ENCODE peak calls at places on chromosome 20, in nine cellular contexts. M, L, Y, T, P, B, V, W and I are unnamed samples.

GRCh38 chr20:25090492-25091429 is 8.8 kb upstream of the VSX1 start:
- DNase-seq in T (no peak), W (no peak), P (no peak), Y (no peak), M (no peak), L (no peak), V (no peak), B (no peak), I (peak)

GRCh38 chr20:44736170-44737021 is 9.3 kb upstream of the KCNK15 start:
- DNase-seq in B (peak), Y (peak), W (no peak), M (peak), L (peak), P (peak), T (peak), V (peak), I (no peak)

GRCh38 chr20:50980071-50980681 is 21.6 kb downstream of the MOCS3 start:
- DNase-seq in P (peak), L (no peak), B (peak), Y (no peak), T (peak), W (no peak), M (no peak), V (no peak), I (no peak)

GRCh38 chr20:36541227-36542018 is at the start of gene MYL9:
- DNase-seq in W (peak), Y (peak), V (peak), L (peak), T (peak), B (peak), M (peak), P (peak), I (peak)

GRCh38 chr20:17799575-17799974 is 99.8 kb downstream of the BANF2 start:
- DNase-seq in M (no peak), W (no peak), Y (no peak), B (no peak), L (no peak), P (no peak), T (no peak), V (no peak), I (no peak)

GRCh38 chr20:15058836-15059235 is 721.4 kb upstream of the FLRT3 start:
- DNase-seq in T (peak), B (peak), Y (no peak), W (no peak), V (no peak), P (no peak), L (no peak), M (no peak), I (no peak)

GRCh38 chr20:49030954-49031619 is 15.0 kb upstream of the CSE1L start:
- DNase-seq in P (no peak), Y (peak), T (no peak), V (no peak), M (peak), B (no peak), L (no peak), W (peak), I (no peak)

GRCh38 chr20:16397053-16397452 is 176.2 kb downstream of the KIF16B start:
- DNase-seq in M (peak), T (no peak), V (peak), Y (peak), P (no peak), B (peak), W (no peak), L (no peak), I (no peak)

GRCh38 chr20:37711987-37712961 is 18.4 kb downstream of the CTNNBL1 start:
- DNase-seq in Y (no peak), B (no peak), V (no peak), M (no peak), W (no peak), T (no peak), L (no peak), P (no peak), I (no peak)

GRCh38 chr20:24662756-24663399 is 193.4 kb downstream of the SYNDIG1 start:
- DNase-seq in M (no peak), V (no peak), P (peak), W (no peak), L (no peak), T (no peak), Y (no peak), B (no peak), I (no peak)

GRCh38 chr20:49985617-49986016 is 2.8 kb downstream of the SNAI1 start:
- DNase-seq in L (no peak), P (no peak), V (no peak), W (no peak), B (no peak), M (no peak), T (no peak), Y (no peak), I (no peak)

GRCh38 chr20:34069341-34070078 is 42.5 kb downstream of the EIF2S2 start:
- DNase-seq in L (peak), W (no peak), B (peak), V (peak), M (peak), P (peak), Y (peak), T (peak), I (peak)

GRCh38 chr20:50309764-50310672 is 119.4 kb downstream of the CEBPB start:
- DNase-seq in W (peak), Y (no peak), V (no peak), P (no peak), L (no peak), T (no peak), B (no peak), M (no peak), I (no peak)

GRCh38 chr20:12072945-12073245 is 155.2 kb downstream of the BTBD3 start:
- DNase-seq in P (no peak), L (no peak), T (no peak), W (no peak), V (no peak), Y (no peak), M (no peak), B (no peak), I (no peak)

GRCh38 chr20:8250539-8251200 is 118.6 kb downstream of the PLCB1 start:
- DNase-seq in B (no peak), V (no peak), P (no peak), W (no peak), L (no peak), Y (no peak), T (no peak), M (no peak), I (no peak)

GRCh38 chr20:32285082-32285620 is 7.7 kb downstream of the KIF3B start:
- DNase-seq in T (no peak), P (no peak), V (no peak), M (no peak), L (no peak), B (no peak), Y (no peak), W (no peak), I (peak)

GRCh38 chr20:6162239-6162638 is 39.4 kb upstream of the FERMT1 start:
- DNase-seq in T (no peak), B (peak), V (peak), M (peak), Y (no peak), P (no peak), L (peak), W (no peak), I (no peak)

GRCh38 chr20:37681384-37681977 is 12.3 kb upstream of the CTNNBL1 start:
- DNase-seq in P (no peak), V (no peak), L (peak), M (no peak), Y (no peak), T (no peak), W (no peak), B (no peak), I (no peak)

GRCh38 chr20:56995635-56996075 is 270.8 kb downstream of the BMP7 start:
- DNase-seq in V (no peak), M (no peak), T (no peak), P (no peak), B (peak), L (peak), Y (no peak), W (no peak), I (peak)

GRCh38 chr20:45842169-45842812 is 8.7 kb downstream of the SNX21 start:
- DNase-seq in P (peak), M (peak), T (no peak), B (peak), V (peak), L (no peak), W (no peak), Y (peak), I (peak)

GRCh38 chr20:61096463-61096862 is 155.6 kb upstream of the CDH4 start:
- DNase-seq in M (no peak), L (no peak), B (no peak), W (no peak), Y (no peak), T (no peak), P (no peak), V (no peak), I (no peak)

GRCh38 chr20:34129518-34130162 is 17.6 kb upstream of the EIF2S2 start:
- DNase-seq in T (peak), L (peak), V (peak), P (peak), M (peak), Y (peak), W (no peak), B (peak), I (peak)

GRCh38 chr20:2709205-2709981 is 16.8 kb downstream of the EBF4 start:
- DNase-seq in Y (no peak), L (no peak), T (no peak), P (no peak), W (no peak), V (no peak), B (no peak), M (no peak), I (no peak)

GRCh38 chr20:39016496-39016895 is 54.4 kb downstream of the DHX35 start:
- DNase-seq in L (no peak), P (no peak), V (no peak), B (no peak), W (no peak), Y (no peak), T (no peak), M (no peak), I (no peak)

GRCh38 chr20:25083773-25084615 is 2.1 kb upstream of the VSX1 start:
- DNase-seq in T (no peak), Y (no peak), L (no peak), V (no peak), P (no peak), B (no peak), W (no peak), M (no peak), I (no peak)

GRCh38 chr20:51184289-51184688 is 161.4 kb upstream of the KCNG1 start:
- DNase-seq in Y (no peak), B (no peak), L (no peak), T (no peak), V (no peak), W (no peak), M (no peak), P (no peak), I (no peak)

GRCh38 chr20:43915209-43916072 is 789 bp downstream of the TOX2 start:
- DNase-seq in L (no peak), P (no peak), V (no peak), B (peak), W (no peak), Y (no peak), M (no peak), T (no peak), I (peak)

GRCh38 chr20:44021186-44021585 is 106.5 kb downstream of the TOX2 start:
- DNase-seq in W (no peak), V (no peak), P (no peak), M (no peak), T (no peak), Y (no peak), B (no peak), L (no peak), I (no peak)

GRCh38 chr20:54179946-54180345 is 6.2 kb upstream of the CYP24A1 start:
- DNase-seq in Y (no peak), W (no peak), T (no peak), P (no peak), M (no peak), L (no peak), V (no peak), B (no peak), I (no peak)

GRCh38 chr20:25057234-25058050 is 497 bp downstream of the ACSS1 start:
- DNase-seq in B (peak), W (peak), L (peak), V (no peak), M (peak), T (no peak), P (peak), Y (peak), I (peak)

GRCh38 chr20:3364323-3365013 is 43.0 kb downstream of the DNAAF9 start:
- DNase-seq in P (no peak), Y (no peak), L (no peak), V (no peak), T (no peak), W (no peak), M (no peak), B (no peak), I (no peak)

GRCh38 chr20:4844766-4845465 is 123.2 kb downstream of the PRND start:
- DNase-seq in Y (no peak), V (no peak), L (no peak), P (no peak), T (no peak), B (no peak), W (no peak), M (no peak), I (peak)

GRCh38 chr20:52655365-52655764 is 316.8 kb upstream of the TSHZ2 start:
- DNase-seq in Y (no peak), M (no peak), T (no peak), B (no peak), W (no peak), P (no peak), V (no peak), L (no peak), I (no peak)

GRCh38 chr20:61257596-61257995 is 5.5 kb downstream of the CDH4 start:
- DNase-seq in B (no peak), V (no peak), T (no peak), P (no peak), W (no peak), L (no peak), Y (no peak), M (no peak), I (no peak)

GRCh38 chr20:56217820-56218219 is 30.7 kb upstream of the MC3R start:
- DNase-seq in T (no peak), L (no peak), Y (no peak), M (no peak), V (no peak), B (no peak), P (no peak), W (no peak), I (no peak)

GRCh38 chr20:23061713-23062561 is 12.5 kb upstream of the THBD start:
- DNase-seq in B (peak), V (no peak), M (peak), Y (peak), P (peak), L (no peak), T (peak), W (no peak), I (no peak)

GRCh38 chr20:23061262-23061661 is 11.8 kb upstream of the THBD start:
- DNase-seq in B (no peak), L (no peak), P (no peak), W (no peak), Y (no peak), V (no peak), T (no peak), M (no peak), I (no peak)

GRCh38 chr20:23060629-23061028 is 11.2 kb upstream of the THBD start:
- DNase-seq in L (no peak), P (no peak), B (no peak), T (no peak), M (no peak), W (no peak), V (no peak), Y (no peak), I (no peak)

GRCh38 chr20:23059831-23060230 is 10.4 kb upstream of the THBD start:
- DNase-seq in P (no peak), L (peak), W (no peak), T (no peak), Y (no peak), B (no peak), V (no peak), M (no peak), I (no peak)

DNA sequence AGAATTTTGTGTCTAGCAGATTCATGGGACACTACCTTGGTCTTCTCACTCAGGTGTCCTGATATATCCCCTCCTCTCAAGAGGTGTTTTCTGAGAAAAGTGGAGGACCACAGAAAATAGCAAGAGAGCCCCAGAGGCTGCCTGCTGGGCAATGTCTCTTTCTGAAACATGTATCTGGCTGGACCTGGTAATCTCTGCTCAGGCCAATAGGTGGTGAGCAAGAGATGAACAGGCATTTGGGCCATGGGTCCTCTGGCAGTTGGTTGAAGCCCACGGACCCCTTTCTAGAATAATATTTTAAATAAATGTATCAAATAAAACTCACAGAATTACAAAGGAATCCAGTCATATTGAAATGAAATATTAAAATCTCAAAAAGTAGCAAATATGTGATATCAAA is 8.8 kb upstream of the THBD start:
- DNase-seq in Y (no peak), W (no peak), P (no peak), M (no peak), V (no peak), T (no peak), L (no peak), B (no peak), I (no peak)
- TF ChIP-seq CTCF in Y (no peak), W (no peak), P (no peak), M (no peak), V (no peak), T (peak), L (no peak), B (peak), I (no peak)

DNA sequence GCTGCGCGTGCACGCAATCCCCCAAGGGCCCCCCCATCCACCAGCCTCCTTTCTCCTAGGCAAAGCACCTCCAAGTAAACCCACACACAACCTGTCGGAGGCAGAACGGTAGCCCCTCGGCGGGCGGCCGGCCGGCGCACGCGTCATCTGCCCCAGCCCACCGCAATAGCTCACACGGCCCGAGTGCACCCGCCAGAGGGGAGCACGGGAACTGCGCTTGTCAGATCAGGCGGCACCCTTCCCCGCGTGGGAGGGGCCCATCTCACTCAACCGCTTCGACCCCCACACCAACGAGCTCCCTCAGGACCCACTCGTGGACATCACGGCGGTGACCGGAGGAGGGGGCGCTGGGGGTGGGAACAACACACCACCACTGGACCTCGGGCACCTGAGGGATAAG is 767.9 kb upstream of the DEFB115 start:
- DNase-seq in W (no peak), L (peak), M (no peak), Y (no peak), B (no peak), P (no peak), V (no peak), T (no peak), I (no peak)
- TF ChIP-seq CTCF in W (no peak), L (no peak), M (no peak), Y (no peak), B (no peak), P (no peak), V (no peak), T (no peak), I (no peak)

DNA sequence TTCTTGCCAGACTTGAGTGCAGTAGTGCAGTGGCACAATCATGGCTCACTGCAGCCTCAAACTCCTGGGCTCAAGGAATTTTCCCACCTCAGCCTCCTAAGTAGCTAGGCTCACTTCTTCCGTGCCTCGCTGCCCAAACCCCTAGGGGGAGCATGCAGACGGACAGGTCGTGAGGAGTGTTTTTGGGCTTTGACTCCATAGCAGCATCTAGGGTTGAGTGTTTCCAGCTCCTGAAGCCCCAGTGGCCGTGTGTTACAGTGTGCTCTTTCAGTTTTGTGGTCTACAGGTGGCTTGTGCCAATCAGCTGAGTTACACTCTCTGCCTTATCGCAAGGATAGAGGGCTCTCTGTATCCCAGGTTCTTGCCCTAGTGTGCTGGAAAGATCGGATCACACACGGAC is 33.4 kb downstream of the NCOA3 start:
- DNase-seq in T (no peak), B (no peak), W (no peak), V (no peak), L (no peak), Y (no peak), P (no peak), M (no peak), I (no peak)
- TF ChIP-seq CTCF in T (peak), B (no peak), W (no peak), V (no peak), L (no peak), Y (no peak), P (no peak), M (no peak), I (peak)

GRCh38 chr20:63399596-63400375 is 38.6 kb upstream of the CHRNA4 start:
- DNase-seq in L (no peak), T (no peak), P (no peak), B (no peak), M (no peak), Y (no peak), V (no peak), W (no peak), I (no peak)

GRCh38 chr20:63401384-63402110 is 40.4 kb upstream of the CHRNA4 start:
- DNase-seq in V (no peak), Y (no peak), T (no peak), W (no peak), L (no peak), M (no peak), P (no peak), B (no peak), I (no peak)

GRCh38 chr20:63402178-63402859 is 41.2 kb upstream of the CHRNA4 start:
- DNase-seq in L (no peak), W (no peak), V (no peak), P (no peak), Y (no peak), B (no peak), M (no peak), T (no peak), I (no peak)

GRCh38 chr20:63398744-63399514 is 37.8 kb upstream of the CHRNA4 start:
- DNase-seq in W (no peak), B (no peak), L (no peak), V (no peak), Y (no peak), M (no peak), T (no peak), P (no peak), I (no peak)

GRCh38 chr20:63400486-63401210 is 39.5 kb upstream of the CHRNA4 start:
- DNase-seq in P (no peak), B (no peak), L (no peak), M (no peak), V (no peak), T (no peak), Y (no peak), W (no peak), I (no peak)
- TF ChIP-seq CTCF in P (no peak), B (no peak), L (no peak), M (no peak), V (no peak), T (no peak), Y (no peak), W (no peak), I (no peak)

GRCh38 chr20:19056909-19057308 is 155.5 kb upstream of the SLC24A3 start:
- DNase-seq in T (no peak), W (no peak), B (no peak), M (no peak), Y (no peak), L (no peak), P (no peak), V (no peak), I (no peak)
- TF ChIP-seq CTCF in T (no peak), W (no peak), B (no peak), M (no peak), Y (no peak), L (no peak), P (no peak), V (no peak), I (no peak)

DNA sequence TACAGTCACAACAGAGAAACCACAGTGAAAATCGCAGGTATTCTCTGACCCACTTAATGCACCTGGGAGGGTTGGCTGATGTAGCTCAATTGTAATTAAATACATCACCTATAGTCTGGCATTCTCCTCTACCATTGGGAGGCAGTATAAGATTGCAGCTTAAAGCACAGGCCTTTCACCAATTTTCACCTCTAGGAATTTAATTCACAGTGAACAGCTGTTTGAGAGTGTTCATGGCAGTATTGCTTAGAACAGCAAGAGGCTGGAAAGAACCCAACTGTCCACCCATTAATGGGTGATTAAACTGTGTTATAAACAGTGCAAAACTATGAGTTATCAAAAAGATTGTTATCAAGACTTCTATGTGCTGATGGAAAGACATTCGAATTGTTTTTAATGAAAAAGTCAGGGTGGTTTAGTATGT is 2.0 kb downstream of the EDEM2 start:
- DNase-seq in Y (no peak), L (peak), T (peak), B (peak), V (no peak), W (no peak), P (peak), M (peak), I (peak)
- TF ChIP-seq CTCF in Y (peak), L (peak), T (peak), B (peak), V (peak), W (peak), P (peak), M (peak), I (peak)